ENCODE peak calls at places on chromosomes 6 and 20, in seven cellular contexts. I, G, Y, V, C, N and S are unnamed samples.

GRCh38 chr6:72522735-72523141 is 99.1 kb upstream of the KCNQ5 start:
- DNase-seq in N (peak; percentile 23), C (peak; percentile 6), G (peak; percentile 14), I (peak; percentile 66), V (peak; percentile 47), Y (no peak), S (peak; percentile 8)

GRCh38 chr6:70310063-70310694 is 7.3 kb upstream of the COL9A1 start:
- DNase-seq in I (no peak), N (no peak), G (peak; percentile 54), Y (peak; percentile 17), V (peak; percentile 13), C (no peak), S (peak; percentile 63)

GRCh38 chr20:44113642-44113945 is 73.4 kb downstream of the JPH2 start:
- DNase-seq in I (no peak), C (no peak), Y (no peak), V (no peak), G (no peak), N (no peak), S (no peak)

GRCh38 chr20:24954151-24954550 is 5.1 kb downstream of the CST7 start:
- DNase-seq in C (no peak), N (no peak), G (no peak), Y (no peak), V (no peak), I (no peak), S (no peak)

GRCh38 chr6:28401172-28401571 is 1.6 kb upstream of the ZSCAN12 start:
- DNase-seq in I (no peak), V (no peak), G (no peak), N (no peak), Y (no peak), C (no peak), S (no peak)

GRCh38 chr6:125858427-125859320 is 67.9 kb downstream of the NCOA7 start:
- DNase-seq in Y (peak; percentile 54), I (peak; percentile 75), G (peak; percentile 83), N (peak; percentile 45), C (peak; percentile 57), V (peak; percentile 55), S (peak; percentile 81)

GRCh38 chr6:36933102-36933501 is 21.4 kb upstream of the PI16 start:
- DNase-seq in I (no peak), G (no peak), C (no peak), Y (no peak), V (no peak), N (no peak), S (no peak)

GRCh38 chr6:21436625-21437024 is 156.9 kb upstream of the SOX4 start:
- DNase-seq in Y (no peak), N (no peak), I (no peak), C (no peak), G (no peak), V (no peak), S (no peak)

GRCh38 chr6:16130932-16131387 is 2.1 kb downstream of the MYLIP start:
- DNase-seq in N (peak; percentile 72), V (peak; percentile 36), Y (peak; percentile 35), C (no peak), G (peak; percentile 67), I (no peak), S (peak; percentile 76)

GRCh38 chr20:62136283-62137091 is 6.7 kb downstream of the PSMA7 start:
- DNase-seq in V (peak; percentile 71), I (peak; percentile 74), Y (no peak), N (peak; percentile 64), G (peak; percentile 78), C (no peak), S (peak; percentile 82)

GRCh38 chr20:11937230-11937629 is 19.5 kb downstream of the BTBD3 start:
- DNase-seq in I (no peak), V (no peak), C (no peak), N (no peak), G (no peak), Y (no peak), S (no peak)

GRCh38 chr20:43539975-43540672 is 18.7 kb upstream of the SGK2 start:
- DNase-seq in N (no peak), C (no peak), G (no peak), Y (no peak), V (no peak), I (no peak), S (no peak)

GRCh38 chr6:14734416-14735340 is 511.2 kb upstream of the JARID2 start:
- DNase-seq in N (peak; percentile 43), I (no peak), V (no peak), G (peak; percentile 18), Y (peak; percentile 8), C (no peak), S (no peak)

GRCh38 chr6:79215233-79215824 is 19.2 kb downstream of the HMGN3 start:
- DNase-seq in V (no peak), I (no peak), Y (no peak), N (no peak), G (no peak), C (no peak), S (no peak)

GRCh38 chr6:101284131-101284530 is 109.4 kb upstream of the GRIK2 start:
- DNase-seq in I (no peak), V (no peak), C (no peak), G (no peak), N (no peak), Y (no peak), S (no peak)

GRCh38 chr6:74705451-74705850 is 500.4 kb downstream of the COL12A1 start:
- DNase-seq in C (no peak), I (no peak), G (no peak), Y (no peak), N (no peak), V (no peak), S (no peak)

GRCh38 chr20:58032599-58032998 is 195.9 kb downstream of the ANKRD60 start:
- DNase-seq in G (no peak), N (no peak), I (no peak), C (no peak), Y (no peak), V (no peak), S (no peak)

GRCh38 chr6:157471077-157471686 is 90.2 kb downstream of the ZDHHC14 start:
- DNase-seq in G (no peak), N (no peak), Y (no peak), V (no peak), C (no peak), I (no peak), S (no peak)

GRCh38 chr20:62770111-62770910 is 26.0 kb upstream of the MRGBP start:
- DNase-seq in V (no peak), G (no peak), I (no peak), N (no peak), C (no peak), Y (no peak), S (no peak)

GRCh38 chr6:21679761-21680265 is 86.3 kb downstream of the SOX4 start:
- DNase-seq in C (no peak), N (no peak), V (no peak), Y (no peak), G (peak; percentile 33), I (no peak), S (peak; percentile 41)

GRCh38 chr6:152353440-152353839 is 283.7 kb downstream of the SYNE1 start:
- DNase-seq in I (no peak), Y (no peak), C (no peak), N (no peak), G (no peak), V (no peak), S (no peak)

GRCh38 chr20:63349516-63349895 is 11.6 kb downstream of the CHRNA4 start:
- DNase-seq in Y (no peak), V (no peak), I (no peak), C (no peak), G (no peak), N (no peak), S (no peak)

GRCh38 chr20:1122388-1123315 is 4.2 kb downstream of the PSMF1 start:
- DNase-seq in V (no peak), C (no peak), G (peak; percentile 57), Y (no peak), I (no peak), N (no peak), S (peak; percentile 44)

GRCh38 chr6:111802720-111803119 is 70.5 kb downstream of the FYN start:
- DNase-seq in Y (no peak), C (no peak), I (no peak), N (no peak), G (no peak), V (no peak), S (no peak)

GRCh38 chr6:38068854-38069253 is 249.3 kb downstream of the ZFAND3 start:
- DNase-seq in Y (no peak), G (peak; percentile 3), I (no peak), N (no peak), V (no peak), C (no peak), S (no peak)

GRCh38 chr6:4554645-4555044 is 221.6 kb upstream of the CDYL start:
- DNase-seq in Y (no peak), V (no peak), N (no peak), I (no peak), C (no peak), G (no peak), S (no peak)

GRCh38 chr6:11111769-11112437 is 378 bp upstream of the ERVFRD-1 start:
- DNase-seq in C (no peak), Y (no peak), I (no peak), V (peak; percentile 13), N (no peak), G (no peak), S (peak; percentile 61)

GRCh38 chr6:39169448-39170344 is 54.7 kb upstream of the SAYSD1 start:
- DNase-seq in N (no peak), V (no peak), C (no peak), I (no peak), Y (no peak), G (no peak), S (no peak)

GRCh38 chr6:166307981-166308768 is at the start of gene PRR18:
- DNase-seq in C (no peak), G (no peak), V (peak; percentile 48), Y (no peak), I (peak; percentile 42), N (peak; percentile 39), S (peak; percentile 36)

GRCh38 chr6:145886228-145886956 is 71.8 kb upstream of the FBXO30 start:
- DNase-seq in N (no peak), I (no peak), C (no peak), Y (no peak), G (no peak), V (no peak), S (no peak)

GRCh38 chr6:134819858-134820495 is 129.9 kb downstream of the ALDH8A1 start:
- DNase-seq in N (no peak), Y (no peak), I (no peak), G (no peak), C (no peak), V (no peak), S (no peak)

GRCh38 chr6:56040875-56041274 is 165.5 kb upstream of the BMP5 start:
- DNase-seq in G (no peak), Y (no peak), V (no peak), I (no peak), N (no peak), C (no peak), S (no peak)

GRCh38 chr20:54197621-54198604 is 10.0 kb upstream of the PFDN4 start:
- DNase-seq in C (peak; percentile 56), I (no peak), N (no peak), Y (no peak), G (peak; percentile 89), V (no peak), S (peak; percentile 52)

GRCh38 chr20:57065646-57066045 is 200.8 kb downstream of the BMP7 start:
- DNase-seq in N (no peak), G (no peak), Y (no peak), V (no peak), C (no peak), I (no peak), S (no peak)